ENCODE peak calls at places on chromosomes 11 and 22, in four cellular contexts. Q, M, I and W are unnamed samples.

GRCh38 chr11:102733232-102733875 is 8.6 kb upstream of the MMP8 start:
- DNase-seq in M (no peak), Q (no peak), I (peak), W (peak)

GRCh38 chr22:41847300-41847699 is 14.4 kb downstream of the SREBF2 start:
- DNase-seq in I (no peak), M (no peak), Q (no peak), W (no peak)

GRCh38 chr22:47205081-47205491 is 442.6 kb downstream of the TBC1D22A start:
- DNase-seq in M (no peak), Q (peak), I (no peak), W (no peak)

GRCh38 chr22:20946080-20946986 is 20.7 kb upstream of the AIFM3 start:
- DNase-seq in I (no peak), M (no peak), Q (no peak), W (no peak)

GRCh38 chr11:119195680-119196079 is 10.4 kb downstream of the NHERF4 start:
- DNase-seq in Q (no peak), I (peak), M (no peak), W (no peak)

GRCh38 chr22:49968313-49968830 is 7.8 kb downstream of the PIM3 start:
- DNase-seq in M (no peak), I (no peak), Q (peak), W (no peak)

GRCh38 chr22:48071828-48072227 is 1309.4 kb downstream of the TBC1D22A start:
- DNase-seq in M (no peak), Q (no peak), I (no peak), W (no peak)

GRCh38 chr11:10728779-10729472 is 22.1 kb upstream of the CTR9 start:
- DNase-seq in M (no peak), Q (peak), I (no peak), W (no peak)

GRCh38 chr11:15993360-15993759 is 363.0 kb downstream of the SOX6 start:
- DNase-seq in I (no peak), M (no peak), Q (no peak), W (no peak)

GRCh38 chr22:47837703-47838102 is 1075.3 kb downstream of the TBC1D22A start:
- DNase-seq in Q (peak), I (no peak), M (no peak), W (peak)

GRCh38 chr11:47616726-47617416 is 22.7 kb upstream of the C1QTNF4 start:
- DNase-seq in M (no peak), I (peak), Q (no peak), W (peak)

GRCh38 chr11:17753641-17754040 is 19.1 kb downstream of the KCNC1 start:
- DNase-seq in Q (no peak), M (no peak), I (no peak), W (no peak)

GRCh38 chr11:25860677-25861445 is 471.1 kb upstream of the ANO3 start:
- DNase-seq in M (no peak), I (no peak), Q (no peak), W (no peak)

GRCh38 chr11:14125529-14125928 is 163.0 kb downstream of the SPON1 start:
- DNase-seq in I (no peak), M (no peak), Q (no peak), W (no peak)

GRCh38 chr22:46484156-46484860 is 53.1 kb downstream of the CELSR1 start:
- DNase-seq in I (no peak), M (no peak), Q (no peak), W (no peak)

GRCh38 chr22:27749597-27750225 is 51.8 kb downstream of the MN1 start:
- DNase-seq in I (no peak), M (no peak), Q (no peak), W (no peak)

GRCh38 chr11:28466506-28466905 is 358.3 kb downstream of the METTL15 start:
- DNase-seq in M (no peak), I (no peak), Q (no peak), W (no peak)

GRCh38 chr11:27228891-27229290 is 134.1 kb downstream of the CCDC34 start:
- DNase-seq in M (no peak), Q (no peak), I (no peak), W (no peak)

GRCh38 chr11:28133146-28133545 is 25.0 kb downstream of the METTL15 start:
- DNase-seq in Q (no peak), M (no peak), I (no peak), W (no peak)

GRCh38 chr11:65436412-65437032 is 13.9 kb downstream of the NEAT1 start:
- DNase-seq in M (no peak), I (peak), Q (peak), W (peak)

GRCh38 chr22:32660292-32660691 is 141.2 kb upstream of the TIMP3 start:
- DNase-seq in Q (no peak), M (no peak), I (peak), W (peak)

GRCh38 chr11:134652586-134653255 is 240.7 kb upstream of the B3GAT1 start:
- DNase-seq in I (no peak), M (no peak), Q (peak), W (no peak)

GRCh38 chr22:46058591-46059519 is 81.9 kb upstream of the WNT7B start:
- DNase-seq in M (no peak), I (peak), Q (peak), W (no peak)

GRCh38 chr11:120375076-120375475 is 38.9 kb downstream of the ARHGEF12 start:
- DNase-seq in I (no peak), M (no peak), Q (no peak), W (no peak)

GRCh38 chr11:128291043-128291442 is 296.3 kb downstream of the ETS1 start:
- DNase-seq in Q (no peak), I (no peak), M (no peak), W (no peak)

GRCh38 chr11:819129-819931 is 616 bp downstream of the PNPLA2 start:
- DNase-seq in M (no peak), I (peak), Q (peak), W (peak)

GRCh38 chr11:90558328-90558865 is 335.5 kb upstream of the CHORDC1 start:
- DNase-seq in M (no peak), Q (no peak), I (no peak), W (no peak)

GRCh38 chr11:31240340-31240904 is 129.1 kb downstream of the DCDC1 start:
- DNase-seq in M (no peak), I (no peak), Q (no peak), W (peak)

GRCh38 chr11:132134322-132134721 is 763.9 kb downstream of the NTM start:
- DNase-seq in Q (no peak), I (no peak), M (no peak), W (no peak)

GRCh38 chr11:41675205-41675604 is 215.8 kb upstream of the LRRC4C start:
- DNase-seq in Q (no peak), M (no peak), I (no peak), W (no peak)

GRCh38 chr11:91773090-91773489 is 451.5 kb upstream of the FAT3 start:
- DNase-seq in Q (no peak), I (no peak), M (no peak), W (peak)

GRCh38 chr11:118142809-118143208 is 9.8 kb downstream of the SCN4B start:
- DNase-seq in I (peak), M (no peak), Q (no peak), W (peak)

GRCh38 chr22:39309364-39309861 is 10.0 kb downstream of the RPL3 start:
- DNase-seq in M (no peak), I (no peak), Q (no peak), W (no peak)

GRCh38 chr11:95924414-95924760 is 480 bp upstream of the MTMR2 start:
- DNase-seq in I (no peak), Q (no peak), M (no peak), W (no peak)

GRCh38 chr11:6646040-6646439 is 9.6 kb downstream of the DCHS1 start:
- DNase-seq in M (no peak), Q (peak), I (no peak), W (no peak)

GRCh38 chr11:45180158-45180887 is 33.9 kb downstream of the PRDM11 start:
- DNase-seq in M (no peak), I (peak), Q (no peak), W (no peak)

GRCh38 chr11:77172666-77172982 is 44.6 kb downstream of the MYO7A start:
- DNase-seq in Q (no peak), M (no peak), I (no peak), W (no peak)

GRCh38 chr11:61162092-61162935 is 1.1 kb upstream of the VPS37C start:
- DNase-seq in Q (no peak), I (peak), M (no peak), W (no peak)